ENCODE peak calls at places on chromosome 22, in six cellular contexts. One of them, this sample, is unnamed.
A peak's percentile ranks its signal among the peaks of the same experiment; 100 is the strongest.

GRCh38 chr22:27247691-27248434 is 553.7 kb downstream of the MN1 start:
- DNase-seq in AG04450: no peak
- DNase-seq in epithelial cell of proximal tubule: no peak
- DNase-seq in epithelial cell of esophagus: no peak
- DNase-seq in CD8-positive, alpha-beta T cell: no peak
- DNase-seq in Calu3: no peak
- DNase-seq in this sample: no peak

GRCh38 chr22:41564563-41564962 is 3.8 kb downstream of the CSDC2 start:
- DNase-seq in AG04450: no peak
- DNase-seq in epithelial cell of proximal tubule: no peak
- DNase-seq in epithelial cell of esophagus: peak; percentile 30
- DNase-seq in CD8-positive, alpha-beta T cell: no peak
- DNase-seq in Calu3: no peak
- DNase-seq in this sample: no peak

GRCh38 chr22:39898997-39899396 is 1.9 kb upstream of the GRAP2 start:
- DNase-seq in AG04450: no peak
- DNase-seq in epithelial cell of proximal tubule: no peak
- DNase-seq in epithelial cell of esophagus: no peak
- DNase-seq in CD8-positive, alpha-beta T cell: no peak
- DNase-seq in Calu3: no peak
- DNase-seq in this sample: no peak

GRCh38 chr22:39283312-39284141 is 35.9 kb downstream of the RPL3 start:
- DNase-seq in AG04450: no peak
- DNase-seq in epithelial cell of proximal tubule: no peak
- DNase-seq in epithelial cell of esophagus: no peak
- DNase-seq in CD8-positive, alpha-beta T cell: no peak
- DNase-seq in Calu3: peak; percentile 90
- DNase-seq in this sample: no peak

GRCh38 chr22:39634530-39635399 is 64.2 kb downstream of the CACNA1I start:
- DNase-seq in AG04450: peak; percentile 70
- DNase-seq in epithelial cell of proximal tubule: peak; percentile 56
- DNase-seq in epithelial cell of esophagus: peak; percentile 97
- DNase-seq in CD8-positive, alpha-beta T cell: no peak
- DNase-seq in Calu3: peak; percentile 90
- DNase-seq in this sample: peak; percentile 67

GRCh38 chr22:36131907-36132306 is 28.6 kb downstream of the APOL3 start:
- DNase-seq in AG04450: no peak
- DNase-seq in epithelial cell of proximal tubule: no peak
- DNase-seq in epithelial cell of esophagus: no peak
- DNase-seq in CD8-positive, alpha-beta T cell: no peak
- DNase-seq in Calu3: no peak
- DNase-seq in this sample: no peak

GRCh38 chr22:32650553-32651345 is 150.8 kb upstream of the TIMP3 start:
- DNase-seq in AG04450: no peak
- DNase-seq in epithelial cell of proximal tubule: no peak
- DNase-seq in epithelial cell of esophagus: no peak
- DNase-seq in CD8-positive, alpha-beta T cell: no peak
- DNase-seq in Calu3: no peak
- DNase-seq in this sample: no peak

GRCh38 chr22:39959640-39960447 is at the start of gene TMA7B:
- DNase-seq in AG04450: peak; percentile 21
- DNase-seq in epithelial cell of proximal tubule: no peak
- DNase-seq in epithelial cell of esophagus: peak; percentile 69
- DNase-seq in CD8-positive, alpha-beta T cell: peak; percentile 44
- DNase-seq in Calu3: peak; percentile 34
- DNase-seq in this sample: peak; percentile 32

GRCh38 chr22:39543095-39543494 is 10.5 kb upstream of the RPS19BP1 start:
- DNase-seq in AG04450: no peak
- DNase-seq in epithelial cell of proximal tubule: no peak
- DNase-seq in epithelial cell of esophagus: peak; percentile 44
- DNase-seq in CD8-positive, alpha-beta T cell: no peak
- DNase-seq in Calu3: no peak
- DNase-seq in this sample: no peak

GRCh38 chr22:40055143-40055926 is 60.6 kb downstream of the FAM83F start:
- DNase-seq in AG04450: no peak
- DNase-seq in epithelial cell of proximal tubule: no peak
- DNase-seq in epithelial cell of esophagus: peak; percentile 34
- DNase-seq in CD8-positive, alpha-beta T cell: no peak
- DNase-seq in Calu3: no peak
- DNase-seq in this sample: no peak

GRCh38 chr22:41289681-41290080 is 3.7 kb upstream of the RANGAP1 start:
- DNase-seq in AG04450: no peak
- DNase-seq in epithelial cell of proximal tubule: no peak
- DNase-seq in epithelial cell of esophagus: no peak
- DNase-seq in CD8-positive, alpha-beta T cell: no peak
- DNase-seq in Calu3: no peak
- DNase-seq in this sample: no peak

GRCh38 chr22:42399315-42400271 is 32.6 kb downstream of the NFAM1 start:
- DNase-seq in AG04450: no peak
- DNase-seq in epithelial cell of proximal tubule: no peak
- DNase-seq in epithelial cell of esophagus: peak; percentile 11
- DNase-seq in CD8-positive, alpha-beta T cell: no peak
- DNase-seq in Calu3: no peak
- DNase-seq in this sample: no peak

GRCh38 chr22:40953446-40953845 is 2.3 kb downstream of the RBX1 start:
- DNase-seq in AG04450: no peak
- DNase-seq in epithelial cell of proximal tubule: no peak
- DNase-seq in epithelial cell of esophagus: no peak
- DNase-seq in CD8-positive, alpha-beta T cell: no peak
- DNase-seq in Calu3: no peak
- DNase-seq in this sample: no peak

GRCh38 chr22:27224485-27225364 is 567.3 kb downstream of the MIAT start:
- DNase-seq in AG04450: no peak
- DNase-seq in epithelial cell of proximal tubule: no peak
- DNase-seq in epithelial cell of esophagus: no peak
- DNase-seq in CD8-positive, alpha-beta T cell: no peak
- DNase-seq in Calu3: no peak
- DNase-seq in this sample: no peak

GRCh38 chr22:36461665-36462474 is 19.6 kb downstream of the TXN2 start:
- DNase-seq in AG04450: peak; percentile 93
- DNase-seq in epithelial cell of proximal tubule: peak; percentile 91
- DNase-seq in epithelial cell of esophagus: peak; percentile 98
- DNase-seq in CD8-positive, alpha-beta T cell: no peak
- DNase-seq in Calu3: peak; percentile 81
- DNase-seq in this sample: peak; percentile 97

DNA sequence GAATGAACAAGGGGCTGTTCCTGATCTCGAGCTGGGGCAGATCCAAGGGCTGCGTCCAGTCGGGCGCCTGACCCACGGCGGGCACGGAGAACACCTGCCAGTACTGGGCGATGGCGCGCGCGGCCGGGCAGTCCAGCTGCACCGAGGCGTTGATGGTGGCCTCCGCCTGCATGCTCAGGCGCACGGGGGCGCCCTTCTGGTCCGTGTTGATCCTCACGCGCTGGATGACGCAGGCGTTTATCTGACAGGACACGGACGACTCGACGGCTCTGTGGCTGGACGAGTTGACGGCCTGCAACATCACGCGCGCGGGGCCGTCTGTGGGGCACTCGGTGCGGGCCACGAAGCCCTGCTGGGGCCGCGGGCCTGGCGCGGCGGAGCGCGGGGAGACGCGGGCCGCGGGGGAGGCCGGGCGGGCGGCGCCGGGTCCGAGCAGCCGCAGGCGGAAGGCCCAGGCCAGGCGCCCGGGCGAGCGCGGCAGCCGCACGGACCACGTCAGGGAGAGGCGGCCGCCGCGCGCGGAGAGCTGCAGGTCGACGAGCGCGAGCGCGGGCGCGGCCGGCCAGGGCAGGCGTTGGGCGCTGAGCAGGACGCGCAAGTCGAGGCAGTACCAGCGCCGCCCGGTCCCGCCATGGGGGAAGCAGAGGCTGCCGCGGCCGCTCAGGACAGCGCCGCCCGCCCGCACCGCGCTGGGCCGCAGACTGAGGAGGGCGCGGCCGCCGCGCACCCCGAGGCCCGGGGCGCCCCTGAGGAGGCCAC is 515 bp downstream of the PKDREJ start:
- DNase-seq in AG04450: no peak
- DNase-seq in epithelial cell of proximal tubule: no peak
- DNase-seq in epithelial cell of esophagus: peak; percentile 58
- DNase-seq in CD8-positive, alpha-beta T cell: peak; percentile 33
- DNase-seq in Calu3: no peak
- DNase-seq in this sample: no peak
- TF ChIP-seq CTCF in AG04450: peak; percentile 32
- TF ChIP-seq CTCF in epithelial cell of proximal tubule: peak; percentile 9
- TF ChIP-seq CTCF in epithelial cell of esophagus: no peak
- TF ChIP-seq CTCF in CD8-positive, alpha-beta T cell: no peak
- TF ChIP-seq CTCF in Calu3: no peak
- TF ChIP-seq CTCF in this sample: peak; percentile 38

GRCh38 chr22:17171016-17171312 is 11.9 kb upstream of the HDHD5 start:
- DNase-seq in AG04450: no peak
- DNase-seq in epithelial cell of proximal tubule: no peak
- DNase-seq in epithelial cell of esophagus: no peak
- DNase-seq in CD8-positive, alpha-beta T cell: no peak
- DNase-seq in Calu3: no peak
- DNase-seq in this sample: no peak
- TF ChIP-seq CTCF in AG04450: no peak
- TF ChIP-seq CTCF in epithelial cell of proximal tubule: no peak
- TF ChIP-seq CTCF in epithelial cell of esophagus: no peak
- TF ChIP-seq CTCF in CD8-positive, alpha-beta T cell: no peak
- TF ChIP-seq CTCF in Calu3: no peak
- TF ChIP-seq CTCF in this sample: no peak

GRCh38 chr22:37486224-37486845 is at the start of gene MFNG:
- DNase-seq in AG04450: no peak
- DNase-seq in epithelial cell of proximal tubule: no peak
- DNase-seq in epithelial cell of esophagus: peak; percentile 48
- DNase-seq in CD8-positive, alpha-beta T cell: peak; percentile 77
- DNase-seq in Calu3: no peak
- DNase-seq in this sample: no peak
- TF ChIP-seq CTCF in AG04450: peak; percentile 17
- TF ChIP-seq CTCF in epithelial cell of proximal tubule: peak; percentile 3
- TF ChIP-seq CTCF in epithelial cell of esophagus: no peak
- TF ChIP-seq CTCF in CD8-positive, alpha-beta T cell: no peak
- TF ChIP-seq CTCF in Calu3: no peak
- TF ChIP-seq CTCF in this sample: peak; percentile 23

GRCh38 chr22:45554040-45554406 is 51.3 kb downstream of the FBLN1 start:
- DNase-seq in AG04450: no peak
- DNase-seq in epithelial cell of proximal tubule: no peak
- DNase-seq in epithelial cell of esophagus: no peak
- DNase-seq in CD8-positive, alpha-beta T cell: no peak
- DNase-seq in Calu3: peak; percentile 66
- DNase-seq in this sample: no peak
- TF ChIP-seq CTCF in AG04450: no peak
- TF ChIP-seq CTCF in epithelial cell of proximal tubule: no peak
- TF ChIP-seq CTCF in epithelial cell of esophagus: no peak
- TF ChIP-seq CTCF in CD8-positive, alpha-beta T cell: no peak
- TF ChIP-seq CTCF in Calu3: no peak
- TF ChIP-seq CTCF in this sample: no peak

GRCh38 chr22:31399211-31400022 is at the start of gene DRG1:
- DNase-seq in AG04450: peak; percentile 81
- DNase-seq in epithelial cell of proximal tubule: peak; percentile 20
- DNase-seq in epithelial cell of esophagus: peak; percentile 93
- DNase-seq in CD8-positive, alpha-beta T cell: peak; percentile 97
- DNase-seq in Calu3: peak; percentile 97
- DNase-seq in this sample: peak; percentile 81
- TF ChIP-seq CTCF in AG04450: no peak
- TF ChIP-seq CTCF in epithelial cell of proximal tubule: no peak
- TF ChIP-seq CTCF in epithelial cell of esophagus: no peak
- TF ChIP-seq CTCF in CD8-positive, alpha-beta T cell: no peak
- TF ChIP-seq CTCF in Calu3: no peak
- TF ChIP-seq CTCF in this sample: no peak

GRCh38 chr22:33894515-33894914 is 25.8 kb downstream of the LARGE1 start:
- DNase-seq in AG04450: no peak
- DNase-seq in epithelial cell of proximal tubule: no peak
- DNase-seq in epithelial cell of esophagus: no peak
- DNase-seq in CD8-positive, alpha-beta T cell: no peak
- DNase-seq in Calu3: no peak
- DNase-seq in this sample: no peak
- TF ChIP-seq CTCF in AG04450: no peak
- TF ChIP-seq CTCF in epithelial cell of proximal tubule: no peak
- TF ChIP-seq CTCF in epithelial cell of esophagus: no peak
- TF ChIP-seq CTCF in CD8-positive, alpha-beta T cell: no peak
- TF ChIP-seq CTCF in Calu3: no peak
- TF ChIP-seq CTCF in this sample: no peak

GRCh38 chr22:29320546-29320945 is 5.0 kb upstream of the RASL10A start:
- DNase-seq in AG04450: no peak
- DNase-seq in epithelial cell of proximal tubule: no peak
- DNase-seq in epithelial cell of esophagus: no peak
- DNase-seq in CD8-positive, alpha-beta T cell: no peak
- DNase-seq in Calu3: no peak
- DNase-seq in this sample: no peak
- TF ChIP-seq CTCF in AG04450: peak; percentile 15
- TF ChIP-seq CTCF in epithelial cell of proximal tubule: peak; percentile 32
- TF ChIP-seq CTCF in epithelial cell of esophagus: peak; percentile 21
- TF ChIP-seq CTCF in CD8-positive, alpha-beta T cell: no peak
- TF ChIP-seq CTCF in Calu3: no peak
- TF ChIP-seq CTCF in this sample: peak; percentile 3

GRCh38 chr22:48561676-48562075 is 1266.0 kb downstream of the BRD1 start:
- DNase-seq in AG04450: no peak
- DNase-seq in epithelial cell of proximal tubule: no peak
- DNase-seq in epithelial cell of esophagus: no peak
- DNase-seq in CD8-positive, alpha-beta T cell: no peak
- DNase-seq in Calu3: no peak
- DNase-seq in this sample: no peak
- TF ChIP-seq CTCF in AG04450: no peak
- TF ChIP-seq CTCF in epithelial cell of proximal tubule: no peak
- TF ChIP-seq CTCF in epithelial cell of esophagus: no peak
- TF ChIP-seq CTCF in CD8-positive, alpha-beta T cell: no peak
- TF ChIP-seq CTCF in Calu3: no peak
- TF ChIP-seq CTCF in this sample: no peak

DNA sequence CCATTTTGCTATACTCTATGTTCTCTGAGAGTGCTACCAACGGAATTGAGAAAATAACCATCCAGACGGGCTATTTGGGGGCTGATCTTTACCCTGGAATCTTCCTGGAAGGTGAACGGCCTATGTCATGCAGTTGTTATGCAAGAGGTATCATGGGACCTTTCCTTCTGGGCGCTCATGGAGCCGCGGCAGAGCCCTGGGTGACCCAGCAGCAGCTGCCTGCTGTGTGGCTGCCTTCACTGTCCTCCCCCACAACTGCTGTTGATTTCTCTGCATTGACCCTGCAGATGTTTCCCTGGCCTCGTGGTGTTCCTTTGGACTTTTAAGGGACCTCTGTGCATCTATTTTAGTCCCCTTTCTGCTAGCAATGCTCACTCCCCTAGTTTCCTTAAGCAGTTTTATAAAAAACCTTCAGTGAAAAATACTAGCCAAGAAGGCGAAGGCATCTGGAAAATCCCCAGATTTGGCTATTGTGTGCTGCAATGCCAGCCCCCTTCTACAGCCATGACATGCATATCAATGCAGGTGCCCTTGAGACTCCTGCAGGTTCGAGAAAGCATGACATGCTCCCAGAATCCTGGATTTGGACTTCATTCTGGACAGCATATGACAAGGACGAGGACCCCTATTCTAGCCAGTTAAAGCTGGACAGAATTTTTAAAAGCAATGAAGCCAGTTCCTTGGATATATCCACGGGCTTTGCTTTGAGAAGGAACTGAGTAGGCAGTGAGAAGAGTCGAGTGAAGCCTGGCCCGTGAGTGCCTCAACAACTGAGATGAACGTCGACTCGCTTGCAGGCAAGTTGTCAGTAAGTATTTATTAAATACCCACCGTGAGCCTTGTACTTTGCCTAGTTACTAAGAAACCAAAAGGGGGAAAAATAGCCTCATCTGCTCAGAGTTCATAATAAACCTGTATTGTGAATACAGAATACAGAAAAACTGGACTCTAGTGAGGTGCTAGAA is at the start of gene SLC25A18:
- DNase-seq in AG04450: no peak
- DNase-seq in epithelial cell of proximal tubule: peak; percentile 25
- DNase-seq in epithelial cell of esophagus: no peak
- DNase-seq in CD8-positive, alpha-beta T cell: no peak
- DNase-seq in Calu3: no peak
- DNase-seq in this sample: no peak
- TF ChIP-seq CTCF in AG04450: no peak
- TF ChIP-seq CTCF in epithelial cell of proximal tubule: peak; percentile 39
- TF ChIP-seq CTCF in epithelial cell of esophagus: no peak
- TF ChIP-seq CTCF in CD8-positive, alpha-beta T cell: no peak
- TF ChIP-seq CTCF in Calu3: peak; percentile 36
- TF ChIP-seq CTCF in this sample: no peak

This sample was measured in kidney epithelial cell.